ENCODE peak calls at places on chromosome 3, in five cellular contexts. One of them, this sample, is unnamed.
A peak's percentile ranks its signal among the peaks of the same experiment; 100 is the strongest.

GRCh38 chr3:122076414-122077292 is 21.5 kb downstream of the CD86 start:
- DNase-seq in cardiac fibroblast: no peak
- DNase-seq in NCI-H524: no peak
- DNase-seq in naive thymus-derived CD8-positive, alpha-beta T cell: no peak
- DNase-seq in ACHN: no peak
- DNase-seq in this sample: no peak

GRCh38 chr3:31958721-31959152 is 22.3 kb downstream of the OSBPL10 start:
- DNase-seq in cardiac fibroblast: no peak
- DNase-seq in ACHN: no peak
- DNase-seq in naive thymus-derived CD8-positive, alpha-beta T cell: no peak
- DNase-seq in NCI-H524: no peak
- DNase-seq in this sample: no peak

GRCh38 chr3:97917813-97918536 is 54.3 kb downstream of the RIOX2 start:
- DNase-seq in NCI-H524: no peak
- DNase-seq in naive thymus-derived CD8-positive, alpha-beta T cell: no peak
- DNase-seq in cardiac fibroblast: peak; percentile 50
- DNase-seq in ACHN: no peak
- DNase-seq in this sample: no peak

GRCh38 chr3:16484216-16484615 is 29.3 kb downstream of the RFTN1 start:
- DNase-seq in naive thymus-derived CD8-positive, alpha-beta T cell: no peak
- DNase-seq in cardiac fibroblast: peak; percentile 96
- DNase-seq in NCI-H524: no peak
- DNase-seq in ACHN: peak; percentile 85
- DNase-seq in this sample: no peak

GRCh38 chr3:173650596-173650995 is 253.1 kb downstream of the NLGN1 start:
- DNase-seq in cardiac fibroblast: no peak
- DNase-seq in ACHN: no peak
- DNase-seq in NCI-H524: no peak
- DNase-seq in naive thymus-derived CD8-positive, alpha-beta T cell: no peak
- DNase-seq in this sample: no peak

GRCh38 chr3:102181202-102181920 is 253.5 kb upstream of the ZPLD1 start:
- DNase-seq in naive thymus-derived CD8-positive, alpha-beta T cell: no peak
- DNase-seq in NCI-H524: no peak
- DNase-seq in cardiac fibroblast: peak; percentile 84
- DNase-seq in ACHN: peak; percentile 82
- DNase-seq in this sample: no peak

GRCh38 chr3:13364602-13365271 is 55.4 kb downstream of the NUP210 start:
- DNase-seq in NCI-H524: no peak
- DNase-seq in naive thymus-derived CD8-positive, alpha-beta T cell: no peak
- DNase-seq in ACHN: no peak
- DNase-seq in cardiac fibroblast: no peak
- DNase-seq in this sample: no peak

GRCh38 chr3:46812237-46812791 is 50.9 kb downstream of the MYL3 start:
- DNase-seq in NCI-H524: no peak
- DNase-seq in cardiac fibroblast: peak; percentile 40
- DNase-seq in ACHN: no peak
- DNase-seq in naive thymus-derived CD8-positive, alpha-beta T cell: peak; percentile 44
- DNase-seq in this sample: peak; percentile 67

GRCh38 chr3:109683746-109684145 is 346.4 kb upstream of the DPPA4 start:
- DNase-seq in cardiac fibroblast: peak; percentile 42
- DNase-seq in ACHN: no peak
- DNase-seq in NCI-H524: no peak
- DNase-seq in naive thymus-derived CD8-positive, alpha-beta T cell: no peak
- DNase-seq in this sample: no peak

GRCh38 chr3:55160241-55160877 is 232.5 kb upstream of the LRTM1 start:
- DNase-seq in cardiac fibroblast: peak; percentile 99
- DNase-seq in naive thymus-derived CD8-positive, alpha-beta T cell: no peak
- DNase-seq in NCI-H524: no peak
- DNase-seq in ACHN: peak; percentile 94
- DNase-seq in this sample: no peak

GRCh38 chr3:131444180-131444579 is 58.6 kb downstream of the MRPL3 start:
- DNase-seq in cardiac fibroblast: no peak
- DNase-seq in naive thymus-derived CD8-positive, alpha-beta T cell: no peak
- DNase-seq in NCI-H524: no peak
- DNase-seq in ACHN: no peak
- DNase-seq in this sample: no peak

GRCh38 chr3:30435950-30436349 is 170.5 kb upstream of the TGFBR2 start:
- DNase-seq in naive thymus-derived CD8-positive, alpha-beta T cell: peak; percentile 23
- DNase-seq in cardiac fibroblast: no peak
- DNase-seq in NCI-H524: no peak
- DNase-seq in ACHN: no peak
- DNase-seq in this sample: no peak

GRCh38 chr3:119352235-119352634 is 58.1 kb downstream of the ARHGAP31 start:
- DNase-seq in naive thymus-derived CD8-positive, alpha-beta T cell: peak; percentile 5
- DNase-seq in cardiac fibroblast: peak; percentile 46
- DNase-seq in ACHN: no peak
- DNase-seq in NCI-H524: no peak
- DNase-seq in this sample: no peak

GRCh38 chr3:171383206-171384018 is 76.8 kb downstream of the TNIK start:
- DNase-seq in NCI-H524: no peak
- DNase-seq in cardiac fibroblast: peak; percentile 68
- DNase-seq in naive thymus-derived CD8-positive, alpha-beta T cell: no peak
- DNase-seq in ACHN: no peak
- DNase-seq in this sample: no peak

GRCh38 chr3:182983811-182984210 is 3.5 kb upstream of the DCUN1D1 start:
- DNase-seq in cardiac fibroblast: peak; percentile 40
- DNase-seq in NCI-H524: no peak
- DNase-seq in ACHN: no peak
- DNase-seq in naive thymus-derived CD8-positive, alpha-beta T cell: no peak
- DNase-seq in this sample: no peak

GRCh38 chr3:51703026-51703775 is 3.7 kb upstream of the GRM2 start:
- DNase-seq in ACHN: no peak
- DNase-seq in naive thymus-derived CD8-positive, alpha-beta T cell: no peak
- DNase-seq in cardiac fibroblast: no peak
- DNase-seq in NCI-H524: no peak
- DNase-seq in this sample: no peak

GRCh38 chr3:112470791-112471190 is 28.5 kb downstream of the BTLA start:
- DNase-seq in ACHN: peak; percentile 62
- DNase-seq in cardiac fibroblast: peak; percentile 15
- DNase-seq in naive thymus-derived CD8-positive, alpha-beta T cell: no peak
- DNase-seq in NCI-H524: no peak
- DNase-seq in this sample: no peak

GRCh38 chr3:56860351-56860750 is 58.6 kb upstream of the ARHGEF3 start:
- DNase-seq in naive thymus-derived CD8-positive, alpha-beta T cell: no peak
- DNase-seq in ACHN: no peak
- DNase-seq in cardiac fibroblast: no peak
- DNase-seq in NCI-H524: no peak
- DNase-seq in this sample: no peak

GRCh38 chr3:127748754-127749327 is 73.5 kb downstream of the MGLL start:
- DNase-seq in ACHN: peak; percentile 42
- DNase-seq in NCI-H524: no peak
- DNase-seq in cardiac fibroblast: peak; percentile 35
- DNase-seq in naive thymus-derived CD8-positive, alpha-beta T cell: no peak
- DNase-seq in this sample: no peak

GRCh38 chr3:124221286-124221821 is 229.4 kb upstream of the ROPN1 start:
- DNase-seq in ACHN: no peak
- DNase-seq in NCI-H524: no peak
- DNase-seq in naive thymus-derived CD8-positive, alpha-beta T cell: no peak
- DNase-seq in cardiac fibroblast: peak; percentile 47
- DNase-seq in this sample: no peak

GRCh38 chr3:30471076-30471475 is 135.3 kb upstream of the TGFBR2 start:
- DNase-seq in naive thymus-derived CD8-positive, alpha-beta T cell: no peak
- DNase-seq in cardiac fibroblast: peak; percentile 50
- DNase-seq in NCI-H524: no peak
- DNase-seq in ACHN: no peak
- DNase-seq in this sample: no peak

GRCh38 chr3:127970966-127971592 is 56.0 kb downstream of the KBTBD12 start:
- DNase-seq in naive thymus-derived CD8-positive, alpha-beta T cell: peak; percentile 15
- DNase-seq in cardiac fibroblast: peak; percentile 77
- DNase-seq in NCI-H524: peak; percentile 71
- DNase-seq in ACHN: peak; percentile 53
- DNase-seq in this sample: peak; percentile 39

GRCh38 chr3:47803478-47804025 is 614 bp downstream of the DHX30 start:
- DNase-seq in naive thymus-derived CD8-positive, alpha-beta T cell: no peak
- DNase-seq in NCI-H524: no peak
- DNase-seq in ACHN: no peak
- DNase-seq in cardiac fibroblast: no peak
- DNase-seq in this sample: no peak

GRCh38 chr3:167033866-167034265 is 346.2 kb downstream of the ZBBX start:
- DNase-seq in naive thymus-derived CD8-positive, alpha-beta T cell: no peak
- DNase-seq in NCI-H524: no peak
- DNase-seq in ACHN: no peak
- DNase-seq in cardiac fibroblast: no peak
- DNase-seq in this sample: no peak

GRCh38 chr3:148280623-148281242 is 417.0 kb upstream of the AGTR1 start:
- DNase-seq in naive thymus-derived CD8-positive, alpha-beta T cell: no peak
- DNase-seq in NCI-H524: no peak
- DNase-seq in ACHN: no peak
- DNase-seq in cardiac fibroblast: no peak
- DNase-seq in this sample: peak; percentile 28

GRCh38 chr3:38136272-38136806 is 588 bp downstream of the ACAA1 start:
- DNase-seq in cardiac fibroblast: peak; percentile 43
- DNase-seq in ACHN: no peak
- DNase-seq in NCI-H524: peak; percentile 20
- DNase-seq in naive thymus-derived CD8-positive, alpha-beta T cell: no peak
- DNase-seq in this sample: no peak

GRCh38 chr3:77189684-77190083 is 149.8 kb downstream of the ROBO2 start:
- DNase-seq in ACHN: no peak
- DNase-seq in naive thymus-derived CD8-positive, alpha-beta T cell: no peak
- DNase-seq in cardiac fibroblast: no peak
- DNase-seq in NCI-H524: no peak
- DNase-seq in this sample: no peak

GRCh38 chr3:14231145-14231990 is 52.8 kb downstream of the LSM3 start:
- DNase-seq in ACHN: no peak
- DNase-seq in cardiac fibroblast: no peak
- DNase-seq in NCI-H524: no peak
- DNase-seq in naive thymus-derived CD8-positive, alpha-beta T cell: no peak
- DNase-seq in this sample: no peak

GRCh38 chr3:113212155-113212844 is 943 bp downstream of the BOC start:
- DNase-seq in ACHN: no peak
- DNase-seq in cardiac fibroblast: peak; percentile 33
- DNase-seq in naive thymus-derived CD8-positive, alpha-beta T cell: no peak
- DNase-seq in NCI-H524: no peak
- DNase-seq in this sample: no peak

This sample was measured in HuH-7.